ENCODE peak calls at places on chromosomes 2 and 18, in four cellular contexts. T is GDM1, V is G401, Q is fibroblast of pulmonary artery. B is an unnamed sample.

GRCh38 chr18:46407471-46408166 is 249.4 kb downstream of the LOXHD1 start:
- DNase-seq in T (no peak), V (no peak), Q (no peak), B (no peak)

GRCh38 chr2:24840164-24840869 is 47.1 kb downstream of the CENPO start:
- DNase-seq in T (no peak), V (no peak), Q (no peak), B (no peak)

GRCh38 chr2:83650156-83650555 is 808.9 kb downstream of the SUCLG1 start:
- DNase-seq in T (no peak), V (no peak), Q (no peak), B (no peak)

GRCh38 chr2:190467575-190468083 is 59.5 kb downstream of the MFSD6 start:
- DNase-seq in T (no peak), V (peak), Q (no peak), B (no peak)

GRCh38 chr2:16320716-16321115 is 344.9 kb downstream of the CYRIA start:
- DNase-seq in T (no peak), V (no peak), Q (no peak), B (no peak)

GRCh38 chr2:209380278-209380677 is 43.6 kb upstream of the MAP2 start:
- DNase-seq in T (no peak), V (no peak), Q (no peak), B (no peak)

GRCh38 chr2:212974692-212975091 is 176.7 kb downstream of the IKZF2 start:
- DNase-seq in T (no peak), V (no peak), Q (peak), B (no peak)

GRCh38 chr18:77000527-77000926 is 132.1 kb downstream of the MBP start:
- DNase-seq in T (no peak), V (peak), Q (peak), B (peak)

GRCh38 chr18:23689031-23689615 is at the start of gene LAMA3:
- DNase-seq in T (no peak), V (peak), Q (no peak), B (no peak)

GRCh38 chr2:53640466-53640865 is 127.1 kb upstream of the CHAC2 start:
- DNase-seq in T (no peak), V (no peak), Q (no peak), B (no peak)

GRCh38 chr18:8084160-8084559 is 517.0 kb downstream of the PTPRM start:
- DNase-seq in T (peak), V (no peak), Q (peak), B (no peak)

GRCh38 chr2:55999790-56000189 is 76.2 kb upstream of the EFEMP1 start:
- DNase-seq in T (no peak), V (no peak), Q (no peak), B (no peak)

GRCh38 chr2:168748461-168748860 is 54.0 kb upstream of the NOSTRIN start:
- DNase-seq in T (no peak), V (peak), Q (no peak), B (no peak)

GRCh38 chr2:168326578-168326977 is 79.2 kb upstream of the STK39 start:
- DNase-seq in T (no peak), V (no peak), Q (no peak), B (no peak)

GRCh38 chr2:150767924-150768801 is 280.7 kb upstream of the RND3 start:
- DNase-seq in T (no peak), V (no peak), Q (no peak), B (no peak)

GRCh38 chr2:69191672-69192071 is 178.7 kb downstream of the ANTXR1 start:
- DNase-seq in T (no peak), V (no peak), Q (no peak), B (no peak)

GRCh38 chr18:49608892-49609291 is 47.0 kb downstream of the LIPG start:
- DNase-seq in T (no peak), V (no peak), Q (no peak), B (no peak)

GRCh38 chr2:207227062-207227748 is 61.5 kb upstream of the KLF7 start:
- DNase-seq in T (no peak), V (peak), Q (peak), B (no peak)

GRCh38 chr2:170822885-170823799 is 6.5 kb downstream of the GAD1 start:
- DNase-seq in T (no peak), V (no peak), Q (no peak), B (no peak)

GRCh38 chr2:234955971-234956509 is 4.2 kb downstream of the SH3BP4 start:
- DNase-seq in T (no peak), V (no peak), Q (no peak), B (no peak)

GRCh38 chr2:239720411-239721365 is 304.5 kb downstream of the NDUFA10 start:
- DNase-seq in T (no peak), V (no peak), Q (no peak), B (no peak)

GRCh38 chr2:22999951-23000350 is 385.0 kb upstream of the KLHL29 start:
- DNase-seq in T (no peak), V (no peak), Q (no peak), B (no peak)

GRCh38 chr2:15145046-15145817 is 415.9 kb downstream of the NBAS start:
- DNase-seq in T (no peak), V (no peak), Q (no peak), B (no peak)

GRCh38 chr2:204625135-204625534 is 79.9 kb downstream of the PARD3B start:
- DNase-seq in T (no peak), V (peak), Q (peak), B (no peak)

GRCh38 chr2:176536739-176537138 is 267.5 kb downstream of the MTX2 start:
- DNase-seq in T (no peak), V (no peak), Q (no peak), B (no peak)

GRCh38 chr18:44423826-44424225 is 256.9 kb upstream of the SETBP1 start:
- DNase-seq in T (no peak), V (no peak), Q (no peak), B (no peak)

GRCh38 chr2:176001281-176001902 is 675 bp downstream of the LNPK start:
- DNase-seq in T (peak), V (peak), Q (peak), B (peak)

GRCh38 chr2:216002274-216002673 is 11.1 kb downstream of the MREG start:
- DNase-seq in T (no peak), V (no peak), Q (no peak), B (no peak)

GRCh38 chr18:66867653-66868052 is 263.8 kb upstream of the CDH19 start:
- DNase-seq in T (no peak), V (no peak), Q (no peak), B (no peak)

GRCh38 chr18:27824841-27825720 is 351.8 kb downstream of the CDH2 start:
- DNase-seq in T (no peak), V (no peak), Q (no peak), B (no peak)